ENCODE peak calls at places on chromosomes 12 and 14, in four cellular contexts. Q, T, J and N are unnamed samples.

GRCh38 chr12:8819676-8819980 is 2.8 kb upstream of the A2ML1 start:
- DNase-seq in T (no peak), Q (no peak), J (no peak), N (no peak)

GRCh38 chr12:89779090-89779489 is 70.5 kb upstream of the ATP2B1 start:
- DNase-seq in Q (no peak), T (no peak), J (no peak), N (no peak)

GRCh38 chr14:90599748-90600507 is 203.1 kb downstream of the CALM1 start:
- DNase-seq in J (no peak), Q (no peak), T (no peak), N (peak; percentile 57)

GRCh38 chr14:40003773-40004172 is 571.5 kb upstream of the FBXO33 start:
- DNase-seq in Q (no peak), J (no peak), T (no peak), N (no peak)

GRCh38 chr14:77181603-77182437 is at the start of gene TMEM63C:
- DNase-seq in J (no peak), Q (peak; percentile 16), T (no peak), N (peak; percentile 71)

GRCh38 chr12:6154730-6155459 is 30.4 kb upstream of the VWF start:
- DNase-seq in J (no peak), Q (peak; percentile 67), T (no peak), N (peak; percentile 40)

GRCh38 chr12:65972149-65972548 is 147.9 kb downstream of the HMGA2 start:
- DNase-seq in Q (no peak), T (no peak), J (no peak), N (no peak)

GRCh38 chr12:93884794-93885460 is 207.8 kb downstream of the CRADD start:
- DNase-seq in Q (peak; percentile 16), J (peak; percentile 42), T (peak; percentile 0), N (no peak)

GRCh38 chr14:77097006-77097688 is 911 bp upstream of the CIPC start:
- DNase-seq in T (peak; percentile 54), J (peak; percentile 14), Q (no peak), N (no peak)

GRCh38 chr12:54390668-54391551 is 6.4 kb upstream of the ZNF385A start:
- DNase-seq in T (no peak), Q (no peak), J (no peak), N (peak; percentile 54)

GRCh38 chr12:28192145-28192544 is 1.9 kb downstream of the CCDC91 start:
- DNase-seq in Q (no peak), T (no peak), J (no peak), N (no peak)
- TF ChIP-seq CTCF in Q (no peak), T (no peak), J (no peak), N (no peak)

GRCh38 chr12:30041096-30041495 is 257.4 kb upstream of the TMTC1 start:
- DNase-seq in Q (no peak), J (no peak), T (no peak), N (no peak)
- TF ChIP-seq CTCF in Q (no peak), J (no peak), T (no peak), N (no peak)

GRCh38 chr12:48366131-48366530 is 15.4 kb upstream of the ZNF641 start:
- DNase-seq in J (no peak), Q (no peak), T (no peak), N (no peak)
- TF ChIP-seq CTCF in J (no peak), Q (no peak), T (no peak), N (no peak)

GRCh38 chr14:54781936-54782802 is 120.5 kb downstream of the GCH1 start:
- DNase-seq in T (no peak), Q (no peak), J (no peak), N (no peak)

GRCh38 chr14:54784657-54785056 is 118.0 kb downstream of the GCH1 start:
- DNase-seq in J (no peak), T (no peak), Q (no peak), N (no peak)

GRCh38 chr14:54784060-54784459 is 118.6 kb downstream of the GCH1 start:
- DNase-seq in T (no peak), J (no peak), Q (no peak), N (no peak)

GRCh38 chr14:54783660-54784015 is 119.0 kb downstream of the GCH1 start:
- DNase-seq in T (no peak), Q (no peak), J (no peak), N (no peak)

GRCh38 chr14:54782803-54783659 is 119.6 kb downstream of the GCH1 start:
- DNase-seq in T (no peak), Q (no peak), J (no peak), N (no peak)
- TF ChIP-seq CTCF in T (no peak), Q (no peak), J (peak; percentile 31), N (no peak)

GRCh38 chr14:37890095-37890494 is 294.7 kb downstream of the TTC6 start:
- DNase-seq in J (no peak), Q (no peak), T (no peak), N (no peak)
- TF ChIP-seq CTCF in J (peak; percentile 78), Q (no peak), T (no peak), N (peak; percentile 48)